ENCODE peak calls at places on chromosomes 13 and 19, in four cellular contexts. One of them, this sample, is unnamed.

GRCh38 chr19:51327066-51327985 is 14.6 kb downstream of the VSIG10L start:
- DNase-seq in adrenal gland: peak
- DNase-seq in spleen: peak
- DNase-seq in MCF 10A: no peak
- DNase-seq in this sample: peak

GRCh38 chr13:42043676-42044075 is 4.8 kb upstream of the DGKH start:
- DNase-seq in adrenal gland: no peak
- DNase-seq in spleen: no peak
- DNase-seq in MCF 10A: no peak
- DNase-seq in this sample: no peak

GRCh38 chr19:43620061-43621001 is 902 bp upstream of the ZNF428 start:
- DNase-seq in adrenal gland: no peak
- DNase-seq in spleen: no peak
- DNase-seq in MCF 10A: no peak
- DNase-seq in this sample: no peak

GRCh38 chr13:43227721-43228120 is 204.3 kb downstream of the DNAJC15 start:
- DNase-seq in adrenal gland: no peak
- DNase-seq in spleen: no peak
- DNase-seq in MCF 10A: peak
- DNase-seq in this sample: no peak

GRCh38 chr13:92886535-92887098 is 340.0 kb upstream of the GPC6 start:
- DNase-seq in adrenal gland: no peak
- DNase-seq in spleen: no peak
- DNase-seq in MCF 10A: no peak
- DNase-seq in this sample: no peak

GRCh38 chr13:93224545-93224944 is 2.1 kb upstream of the GPC6 start:
- DNase-seq in adrenal gland: no peak
- DNase-seq in spleen: no peak
- DNase-seq in MCF 10A: no peak
- DNase-seq in this sample: no peak

GRCh38 chr13:35824395-35824794 is 306.8 kb downstream of the DCLK1 start:
- DNase-seq in adrenal gland: no peak
- DNase-seq in spleen: no peak
- DNase-seq in MCF 10A: no peak
- DNase-seq in this sample: no peak

GRCh38 chr19:38145627-38146026 is 78.4 kb downstream of the DPF1 start:
- DNase-seq in adrenal gland: peak
- DNase-seq in spleen: no peak
- DNase-seq in MCF 10A: peak
- DNase-seq in this sample: no peak

GRCh38 chr19:38061294-38061693 is 154.3 kb downstream of the SIPA1L3 start:
- DNase-seq in adrenal gland: no peak
- DNase-seq in spleen: no peak
- DNase-seq in MCF 10A: peak
- DNase-seq in this sample: peak

GRCh38 chr19:27890206-27890605 is 1322.7 kb downstream of the UQCRFS1 start:
- DNase-seq in adrenal gland: no peak
- DNase-seq in spleen: no peak
- DNase-seq in MCF 10A: no peak
- DNase-seq in this sample: no peak

GRCh38 chr19:17455308-17455707 is 5.4 kb downstream of the NXNL1 start:
- DNase-seq in adrenal gland: no peak
- DNase-seq in spleen: no peak
- DNase-seq in MCF 10A: no peak
- DNase-seq in this sample: no peak

GRCh38 chr13:37701972-37702371 is 103.4 kb upstream of the POSTN start:
- DNase-seq in adrenal gland: peak
- DNase-seq in spleen: no peak
- DNase-seq in MCF 10A: peak
- DNase-seq in this sample: peak

GRCh38 chr13:99893567-99893966 is 78.0 kb downstream of the ZIC5 start:
- DNase-seq in adrenal gland: no peak
- DNase-seq in spleen: no peak
- DNase-seq in MCF 10A: no peak
- DNase-seq in this sample: no peak

GRCh38 chr13:99894835-99895427 is 76.6 kb downstream of the ZIC5 start:
- DNase-seq in adrenal gland: no peak
- DNase-seq in spleen: no peak
- DNase-seq in MCF 10A: no peak
- DNase-seq in this sample: no peak

GRCh38 chr13:99892189-99892588 is 79.4 kb downstream of the ZIC5 start:
- DNase-seq in adrenal gland: no peak
- DNase-seq in spleen: no peak
- DNase-seq in MCF 10A: no peak
- DNase-seq in this sample: no peak

GRCh38 chr13:99894105-99894504 is 77.5 kb downstream of the ZIC5 start:
- DNase-seq in adrenal gland: no peak
- DNase-seq in spleen: no peak
- DNase-seq in MCF 10A: no peak
- DNase-seq in this sample: no peak

DNA sequence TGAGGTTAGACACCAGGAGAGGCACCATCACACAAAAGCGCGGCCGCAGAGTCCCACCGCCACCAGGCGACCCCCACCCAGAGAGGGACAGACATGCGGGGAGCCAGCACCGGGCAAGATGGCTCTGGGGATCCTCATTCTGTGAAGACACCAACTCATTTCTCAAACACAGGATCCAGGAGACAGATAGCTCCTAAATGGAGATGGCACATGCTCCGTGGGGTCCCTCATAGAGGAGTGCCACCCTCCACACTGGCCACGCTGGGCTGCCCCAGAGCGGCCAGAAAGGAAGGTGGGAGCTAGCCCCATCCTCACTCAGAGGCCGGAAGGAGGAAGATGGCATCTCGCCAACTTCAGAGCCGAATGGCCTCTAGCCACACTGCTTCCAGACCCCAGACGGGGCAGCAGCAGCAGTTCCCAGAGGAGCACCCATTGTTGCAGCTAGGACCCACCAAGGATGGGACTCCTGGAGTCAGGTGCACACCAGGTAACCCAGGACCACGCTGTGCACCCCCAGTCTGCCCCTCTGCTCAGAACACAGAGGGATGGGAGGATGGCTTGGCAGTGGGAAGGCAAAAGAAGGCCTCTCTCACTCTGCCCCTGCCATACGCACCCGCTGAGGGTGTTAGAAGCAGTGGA is 78.6 kb downstream of the ZIC5 start:
- DNase-seq in adrenal gland: no peak
- DNase-seq in spleen: no peak
- DNase-seq in MCF 10A: no peak
- DNase-seq in this sample: no peak
- TF ChIP-seq CTCF in adrenal gland: no peak
- TF ChIP-seq CTCF in spleen: no peak
- TF ChIP-seq CTCF in MCF 10A: no peak
- TF ChIP-seq CTCF in this sample: no peak

DNA sequence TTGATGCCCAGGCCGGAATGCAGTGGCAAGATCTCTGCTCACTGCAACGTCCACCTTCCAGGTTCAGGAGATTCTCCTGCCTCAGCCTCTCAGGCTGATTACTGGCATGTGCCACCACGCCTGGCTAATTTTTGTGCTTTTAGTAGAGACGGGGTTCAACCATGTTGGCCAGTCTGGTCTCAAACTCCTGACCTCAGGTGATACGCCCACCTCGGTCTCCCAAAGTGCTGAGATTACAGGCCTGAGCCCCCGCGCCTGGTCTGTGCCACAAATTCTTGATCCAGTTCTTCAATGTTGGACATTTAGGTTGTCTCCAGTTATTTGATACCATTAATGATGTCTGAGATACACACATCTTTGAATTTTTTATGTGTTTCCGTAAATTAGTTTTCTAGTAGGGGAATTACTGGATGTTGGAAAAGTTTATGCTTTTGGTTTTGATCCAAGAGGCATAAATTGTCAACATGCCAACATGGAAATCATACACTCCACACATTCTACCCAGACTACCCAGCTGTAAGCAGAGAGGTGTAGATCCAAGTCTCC is 525 bp upstream of the COG3 start:
- DNase-seq in adrenal gland: no peak
- DNase-seq in spleen: peak
- DNase-seq in MCF 10A: no peak
- DNase-seq in this sample: no peak
- TF ChIP-seq CTCF in adrenal gland: no peak
- TF ChIP-seq CTCF in spleen: no peak
- TF ChIP-seq CTCF in MCF 10A: no peak
- TF ChIP-seq CTCF in this sample: peak

DNA sequence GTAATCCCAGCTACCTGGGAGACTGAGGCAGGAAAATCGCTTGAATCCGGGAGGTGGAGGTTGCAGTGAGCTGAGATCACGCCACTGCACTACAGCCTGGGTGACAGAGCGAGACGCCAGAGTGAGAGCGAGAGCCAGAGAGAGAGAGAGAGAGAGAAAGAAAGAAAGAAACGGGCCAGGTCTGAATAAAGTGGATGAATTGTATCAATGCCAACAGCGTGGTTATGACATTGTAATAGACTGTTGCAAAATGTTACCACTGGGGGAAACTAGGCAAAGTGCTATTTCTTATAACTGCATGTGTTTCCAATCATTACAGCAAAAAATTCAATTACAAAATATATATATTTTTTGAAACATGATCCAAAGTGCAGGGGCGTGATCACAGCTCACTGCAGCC is 11.8 kb upstream of the BTBD2 start:
- DNase-seq in adrenal gland: no peak
- DNase-seq in spleen: no peak
- DNase-seq in MCF 10A: peak
- DNase-seq in this sample: no peak
- TF ChIP-seq CTCF in adrenal gland: peak
- TF ChIP-seq CTCF in spleen: no peak
- TF ChIP-seq CTCF in MCF 10A: no peak
- TF ChIP-seq CTCF in this sample: no peak

GRCh38 chr13:97005631-97006262 is 11.5 kb upstream of the OXGR1 start:
- DNase-seq in adrenal gland: no peak
- DNase-seq in spleen: no peak
- DNase-seq in MCF 10A: no peak
- DNase-seq in this sample: peak
- TF ChIP-seq CTCF in adrenal gland: no peak
- TF ChIP-seq CTCF in spleen: no peak
- TF ChIP-seq CTCF in MCF 10A: no peak
- TF ChIP-seq CTCF in this sample: no peak

GRCh38 chr13:23628250-23628649 is 58.0 kb downstream of the TNFRSF19 start:
- DNase-seq in adrenal gland: no peak
- DNase-seq in spleen: no peak
- DNase-seq in MCF 10A: no peak
- DNase-seq in this sample: no peak
- TF ChIP-seq CTCF in adrenal gland: no peak
- TF ChIP-seq CTCF in spleen: no peak
- TF ChIP-seq CTCF in MCF 10A: no peak
- TF ChIP-seq CTCF in this sample: no peak

GRCh38 chr13:49652691-49653305 is 24.5 kb downstream of the ARL11 start:
- DNase-seq in adrenal gland: peak
- DNase-seq in spleen: no peak
- DNase-seq in MCF 10A: peak
- DNase-seq in this sample: peak
- TF ChIP-seq CTCF in adrenal gland: peak
- TF ChIP-seq CTCF in spleen: peak
- TF ChIP-seq CTCF in MCF 10A: peak
- TF ChIP-seq CTCF in this sample: peak

GRCh38 chr13:111042661-111043226 is 72.4 kb upstream of the ARHGEF7 start:
- DNase-seq in adrenal gland: no peak
- DNase-seq in spleen: no peak
- DNase-seq in MCF 10A: no peak
- DNase-seq in this sample: no peak

GRCh38 chr13:111038887-111039286 is 76.2 kb upstream of the ARHGEF7 start:
- DNase-seq in adrenal gland: no peak
- DNase-seq in spleen: no peak
- DNase-seq in MCF 10A: no peak
- DNase-seq in this sample: no peak

GRCh38 chr13:111040821-111041220 is 74.3 kb upstream of the ARHGEF7 start:
- DNase-seq in adrenal gland: no peak
- DNase-seq in spleen: no peak
- DNase-seq in MCF 10A: no peak
- DNase-seq in this sample: no peak

GRCh38 chr13:111037838-111038397 is 77.2 kb upstream of the ARHGEF7 start:
- DNase-seq in adrenal gland: no peak
- DNase-seq in spleen: no peak
- DNase-seq in MCF 10A: no peak
- DNase-seq in this sample: no peak

DNA sequence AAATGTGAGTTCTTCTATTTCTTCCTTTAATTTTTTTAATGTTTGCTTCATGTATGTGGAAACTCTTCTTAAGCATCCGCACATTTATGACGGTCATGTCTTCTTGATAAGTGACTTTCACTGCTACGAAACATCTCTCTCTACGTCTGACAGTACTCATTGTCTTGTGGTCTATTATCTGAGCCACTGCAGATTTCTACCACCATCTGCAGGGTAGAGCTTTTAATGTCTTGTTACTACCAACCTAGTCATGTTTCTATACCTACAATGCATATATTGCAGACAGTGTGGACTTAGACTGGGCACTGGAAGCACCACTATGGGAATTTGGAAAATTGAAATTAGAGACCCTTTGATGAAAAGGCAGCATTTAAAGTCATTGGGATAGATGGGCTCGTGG is 75.4 kb upstream of the ARHGEF7 start:
- DNase-seq in adrenal gland: no peak
- DNase-seq in spleen: no peak
- DNase-seq in MCF 10A: no peak
- DNase-seq in this sample: no peak
- TF ChIP-seq CTCF in adrenal gland: no peak
- TF ChIP-seq CTCF in spleen: no peak
- TF ChIP-seq CTCF in MCF 10A: no peak
- TF ChIP-seq CTCF in this sample: no peak

DNA sequence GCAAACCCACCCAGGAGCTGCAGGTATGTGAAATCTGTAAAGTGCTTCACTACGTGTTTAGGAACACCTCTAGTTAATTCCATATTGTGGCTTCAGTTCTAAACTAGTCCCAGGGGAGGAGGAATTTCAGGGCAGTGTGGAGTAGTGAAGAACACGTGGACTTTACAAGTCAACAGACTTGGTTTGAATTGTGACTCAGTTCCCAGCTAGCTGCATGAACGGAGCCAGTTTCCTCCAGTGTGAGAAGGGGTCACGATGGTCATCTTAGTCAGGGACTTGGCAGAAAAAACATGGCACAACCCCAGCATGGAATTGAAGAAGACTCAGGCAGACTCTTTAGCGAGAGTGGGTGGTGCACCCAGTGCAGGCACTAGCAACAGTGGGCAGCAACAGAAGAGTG is 175.7 kb upstream of the UBL3 start:
- DNase-seq in adrenal gland: no peak
- DNase-seq in spleen: no peak
- DNase-seq in MCF 10A: no peak
- DNase-seq in this sample: no peak
- TF ChIP-seq CTCF in adrenal gland: no peak
- TF ChIP-seq CTCF in spleen: no peak
- TF ChIP-seq CTCF in MCF 10A: no peak
- TF ChIP-seq CTCF in this sample: no peak

This sample was measured in RWPE1.